ENCODE peak calls at places on chromosomes 5 and 9, in ten cellular contexts. C is cardiac muscle cell; Z is amniotic stem cell; G is AG10803; V is Right ventricle myocardium superior; H is central memory CD4-positive, alpha-beta T cell; E is stimulated activated CD8-positive, alpha-beta memory T cell treated with anti-CD3 and anti-CD28 coated beads, Interleukin-2, amount 100 ng/mL, for 48 hours; I is iPS DF 6.9; F is SIG-M5; J is IMR-90. P is an unnamed sample.

GRCh38 chr5:175840050-175840841 is 31.1 kb upstream of the CPLX2 start:
- DNase-seq in C (peak; percentile 16), Z (no peak), G (peak; percentile 23), V (no peak), H (peak; percentile 17), E (no peak), I (no peak), F (no peak), J (peak; percentile 30), P (no peak)

GRCh38 chr5:36734422-36734821 is 128.0 kb downstream of the SLC1A3 start:
- DNase-seq in C (peak; percentile 69), Z (no peak), G (peak; percentile 21), V (no peak), H (no peak), E (no peak), I (no peak), F (no peak), J (peak; percentile 36), P (peak; percentile 30)

GRCh38 chr9:126851286-126851880 is 9.1 kb upstream of the ZBTB34 start:
- DNase-seq in C (no peak), Z (no peak), G (no peak), V (no peak), H (no peak), E (no peak), I (no peak), F (no peak), J (no peak), P (no peak)

GRCh38 chr5:38809388-38810359 is 36.1 kb upstream of the OSMR start:
- DNase-seq in C (peak; percentile 95), Z (peak; percentile 90), G (peak; percentile 84), V (peak; percentile 88), H (peak; percentile 18), E (peak; percentile 27), I (peak; percentile 75), F (no peak), J (peak; percentile 92), P (peak; percentile 73)

GRCh38 chr9:136438909-136439549 is 616 bp downstream of the INPP5E start:
- DNase-seq in C (peak; percentile 18), Z (peak; percentile 7), G (peak; percentile 13), V (no peak), H (peak; percentile 47), E (peak; percentile 45), I (no peak), F (no peak), J (peak; percentile 11), P (peak; percentile 22)

GRCh38 chr9:113999256-114000062 is 78.6 kb downstream of the AMBP start:
- DNase-seq in C (no peak), Z (no peak), G (no peak), V (no peak), H (no peak), E (no peak), I (no peak), F (no peak), J (no peak), P (no peak)

GRCh38 chr5:93433422-93433821 is 147.6 kb downstream of the NR2F1-AS1 start:
- DNase-seq in C (peak; percentile 86), Z (no peak), G (peak; percentile 52), V (no peak), H (no peak), E (no peak), I (no peak), F (no peak), J (peak; percentile 96), P (no peak)

GRCh38 chr5:131630963-131631350 is 4.1 kb downstream of the RAPGEF6 start:
- DNase-seq in C (no peak), Z (no peak), G (no peak), V (no peak), H (no peak), E (no peak), I (no peak), F (no peak), J (peak; percentile 56), P (no peak)

GRCh38 chr5:177457239-177458121 is 10.9 kb downstream of the PRR7 start:
- DNase-seq in C (peak; percentile 98), Z (peak; percentile 90), G (peak; percentile 96), V (peak; percentile 81), H (peak; percentile 54), E (no peak), I (peak; percentile 93), F (peak; percentile 81), J (peak; percentile 97), P (peak; percentile 85)

GRCh38 chr9:16247188-16247875 is 623.1 kb downstream of the BNC2 start:
- DNase-seq in C (peak; percentile 52), Z (no peak), G (peak; percentile 87), V (no peak), H (no peak), E (no peak), I (no peak), F (no peak), J (peak; percentile 81), P (peak; percentile 12)

GRCh38 chr5:107496466-107496865 is 174.3 kb downstream of the EFNA5 start:
- DNase-seq in C (no peak), Z (no peak), G (no peak), V (no peak), H (no peak), E (no peak), I (no peak), F (no peak), J (no peak), P (no peak)

GRCh38 chr5:142110046-142110531 is 1.5 kb downstream of the NDFIP1 start:
- DNase-seq in C (peak; percentile 60), Z (no peak), G (peak; percentile 52), V (no peak), H (peak; percentile 28), E (no peak), I (no peak), F (peak; percentile 62), J (peak; percentile 59), P (no peak)

GRCh38 chr5:149665416-149666163 is 64.5 kb upstream of the PPARGC1B start:
- DNase-seq in C (no peak), Z (no peak), G (no peak), V (no peak), H (no peak), E (no peak), I (no peak), F (no peak), J (no peak), P (no peak)

GRCh38 chr5:1760656-1761452 is 38.8 kb downstream of the MRPL36 start:
- DNase-seq in C (no peak), Z (no peak), G (no peak), V (peak; percentile 29), H (no peak), E (no peak), I (no peak), F (no peak), J (no peak), P (no peak)

GRCh38 chr9:105027082-105027481 is 99.1 kb upstream of the ABCA1 start:
- DNase-seq in C (no peak), Z (no peak), G (no peak), V (no peak), H (no peak), E (no peak), I (no peak), F (no peak), J (no peak), P (no peak)

GRCh38 chr5:148002471-148002870 is 61.3 kb upstream of the SPINK5 start:
- DNase-seq in C (no peak), Z (no peak), G (no peak), V (no peak), H (no peak), E (no peak), I (no peak), F (no peak), J (no peak), P (no peak)

GRCh38 chr9:109466623-109467590 is 31.2 kb downstream of the PTPN3 start:
- DNase-seq in C (peak; percentile 43), Z (no peak), G (no peak), V (no peak), H (no peak), E (no peak), I (no peak), F (no peak), J (peak; percentile 3), P (no peak)

GRCh38 chr9:74861773-74862172 is 25.9 kb downstream of the TRPM6 start:
- DNase-seq in C (no peak), Z (no peak), G (no peak), V (no peak), H (no peak), E (no peak), I (no peak), F (no peak), J (no peak), P (peak; percentile 32)

GRCh38 chr5:32074401-32074800 is 99.7 kb downstream of the GOLPH3 start:
- DNase-seq in C (no peak), Z (no peak), G (no peak), V (peak; percentile 55), H (no peak), E (no peak), I (no peak), F (no peak), J (no peak), P (no peak)

GRCh38 chr9:124808246-124808956 is 31.5 kb downstream of the OLFML2A start:
- DNase-seq in C (no peak), Z (no peak), G (no peak), V (no peak), H (no peak), E (no peak), I (no peak), F (no peak), J (no peak), P (no peak)

GRCh38 chr5:140113180-140113698 is 670 bp upstream of the PURA start:
- DNase-seq in C (no peak), Z (no peak), G (no peak), V (no peak), H (peak; percentile 26), E (no peak), I (no peak), F (no peak), J (no peak), P (no peak)

GRCh38 chr9:128494108-128494742 is 10.3 kb upstream of the GLE1 start:
- DNase-seq in C (peak; percentile 63), Z (no peak), G (no peak), V (peak; percentile 81), H (no peak), E (no peak), I (no peak), F (no peak), J (no peak), P (no peak)

GRCh38 chr5:131794596-131794995 is 2.2 kb downstream of the FNIP1 start:
- DNase-seq in C (no peak), Z (no peak), G (no peak), V (no peak), H (no peak), E (no peak), I (no peak), F (peak; percentile 33), J (no peak), P (no peak)

GRCh38 chr5:95668728-95669127 is 14.1 kb downstream of the SPATA9 start:
- DNase-seq in C (peak; percentile 26), Z (no peak), G (no peak), V (no peak), H (no peak), E (no peak), I (no peak), F (no peak), J (peak; percentile 68), P (no peak)

GRCh38 chr5:136130581-136130980 is 2.1 kb upstream of the SMAD5 start:
- DNase-seq in C (no peak), Z (no peak), G (no peak), V (no peak), H (no peak), E (no peak), I (no peak), F (no peak), J (no peak), P (no peak)

GRCh38 chr5:133681896-133682295 is 69.6 kb upstream of the FSTL4 start:
- DNase-seq in C (no peak), Z (no peak), G (no peak), V (no peak), H (no peak), E (no peak), I (no peak), F (no peak), J (no peak), P (no peak)

GRCh38 chr9:20271107-20271506 is 351.2 kb downstream of the MLLT3 start:
- DNase-seq in C (no peak), Z (no peak), G (peak; percentile 37), V (no peak), H (no peak), E (no peak), I (no peak), F (no peak), J (no peak), P (no peak)

GRCh38 chr5:88251048-88251711 is 17.5 kb downstream of the TMEM161B start:
- DNase-seq in C (no peak), Z (no peak), G (no peak), V (no peak), H (peak; percentile 17), E (no peak), I (no peak), F (no peak), J (peak; percentile 52), P (no peak)